ENCODE peak calls at places on chromosomes 7 and 10, in four cellular contexts. J, A, R and G are unnamed samples.
A peak's percentile ranks its signal among the peaks of the same experiment; 100 is the strongest.

GRCh38 chr7:39560398-39560797 is 5.8 kb upstream of the YAE1 start:
- DNase-seq in J (no peak), A (no peak), R (no peak), G (no peak)

GRCh38 chr10:118034755-118035154 is 12.0 kb downstream of the RAB11FIP2 start:
- DNase-seq in J (no peak), A (no peak), R (no peak), G (no peak)

GRCh38 chr10:112161757-112162518 is 21.6 kb downstream of the GPAM start:
- DNase-seq in J (no peak), A (no peak), R (no peak), G (no peak)

GRCh38 chr7:39488467-39489393 is 77.5 kb upstream of the YAE1 start:
- DNase-seq in J (no peak), A (no peak), R (no peak), G (no peak)

GRCh38 chr7:101784275-101785127 is 32.9 kb upstream of the CUX1 start:
- DNase-seq in J (no peak), A (no peak), R (no peak), G (no peak)

GRCh38 chr7:151249034-151249731 is 689 bp upstream of the SMARCD3 start:
- DNase-seq in J (no peak), A (no peak), R (peak; percentile 60), G (peak; percentile 84)

GRCh38 chr10:85447690-85448089 is 918.9 kb downstream of the GRID1 start:
- DNase-seq in J (no peak), A (no peak), R (no peak), G (no peak)

GRCh38 chr10:76333801-76334200 is 902.4 kb downstream of the LRMDA start:
- DNase-seq in J (no peak), A (no peak), R (no peak), G (no peak)

GRCh38 chr10:80496555-80497172 is 41.0 kb upstream of the SH2D4B start:
- DNase-seq in J (no peak), A (no peak), R (no peak), G (no peak)

GRCh38 chr7:122965306-122965705 is 30.2 kb downstream of the TAS2R16 start:
- DNase-seq in J (no peak), A (no peak), R (no peak), G (no peak)

GRCh38 chr7:29193316-29194205 is 1.0 kb upstream of the CHN2 start:
- DNase-seq in J (no peak), A (no peak), R (no peak), G (no peak)

GRCh38 chr7:148222716-148223115 is 367.9 kb upstream of the C7orf33 start:
- DNase-seq in J (no peak), A (no peak), R (no peak), G (no peak)

GRCh38 chr10:95440756-95441546 is 120.2 kb downstream of the SORBS1 start:
- DNase-seq in J (no peak), A (peak; percentile 36), R (no peak), G (no peak)

GRCh38 chr10:50550291-50550839 is 73.4 kb downstream of the SGMS1 start:
- DNase-seq in J (no peak), A (no peak), R (no peak), G (no peak)

GRCh38 chr10:98446121-98446655 is 547 bp downstream of the HPS1 start:
- DNase-seq in J (no peak), A (no peak), R (no peak), G (peak; percentile 50)

GRCh38 chr7:81211617-81212016 is 292.8 kb upstream of the SEMA3C start:
- DNase-seq in J (no peak), A (no peak), R (no peak), G (no peak)

GRCh38 chr10:132376394-132376851 is 20.6 kb upstream of the PWWP2B start:
- DNase-seq in J (no peak), A (no peak), R (no peak), G (no peak)

GRCh38 chr7:32357535-32358277 is 132.5 kb downstream of the LSM5 start:
- DNase-seq in J (peak; percentile 8), A (no peak), R (peak; percentile 22), G (no peak)

GRCh38 chr10:77837248-77837924 is 89.2 kb downstream of the DLG5 start:
- DNase-seq in J (no peak), A (peak; percentile 68), R (peak; percentile 47), G (peak; percentile 57)

GRCh38 chr10:11387044-11387443 is 224.4 kb downstream of the USP6NL start:
- DNase-seq in J (no peak), A (no peak), R (no peak), G (no peak)

GRCh38 chr10:46525177-46525823 is 31.2 kb downstream of the GPRIN2 start:
- DNase-seq in J (peak; percentile 56), A (no peak), R (peak; percentile 96), G (peak; percentile 36)

GRCh38 chr10:46525824-46526681 is 30.4 kb downstream of the GPRIN2 start:
- DNase-seq in J (peak; percentile 26), A (no peak), R (no peak), G (no peak)

GRCh38 chr10:46523881-46524470 is 32.5 kb downstream of the GPRIN2 start:
- DNase-seq in J (peak; percentile 35), A (no peak), R (peak; percentile 98), G (peak; percentile 38)

GRCh38 chr10:46523119-46523880 is 33.2 kb downstream of the GPRIN2 start:
- DNase-seq in J (peak; percentile 13), A (no peak), R (peak; percentile 98), G (peak; percentile 48)

DNA sequence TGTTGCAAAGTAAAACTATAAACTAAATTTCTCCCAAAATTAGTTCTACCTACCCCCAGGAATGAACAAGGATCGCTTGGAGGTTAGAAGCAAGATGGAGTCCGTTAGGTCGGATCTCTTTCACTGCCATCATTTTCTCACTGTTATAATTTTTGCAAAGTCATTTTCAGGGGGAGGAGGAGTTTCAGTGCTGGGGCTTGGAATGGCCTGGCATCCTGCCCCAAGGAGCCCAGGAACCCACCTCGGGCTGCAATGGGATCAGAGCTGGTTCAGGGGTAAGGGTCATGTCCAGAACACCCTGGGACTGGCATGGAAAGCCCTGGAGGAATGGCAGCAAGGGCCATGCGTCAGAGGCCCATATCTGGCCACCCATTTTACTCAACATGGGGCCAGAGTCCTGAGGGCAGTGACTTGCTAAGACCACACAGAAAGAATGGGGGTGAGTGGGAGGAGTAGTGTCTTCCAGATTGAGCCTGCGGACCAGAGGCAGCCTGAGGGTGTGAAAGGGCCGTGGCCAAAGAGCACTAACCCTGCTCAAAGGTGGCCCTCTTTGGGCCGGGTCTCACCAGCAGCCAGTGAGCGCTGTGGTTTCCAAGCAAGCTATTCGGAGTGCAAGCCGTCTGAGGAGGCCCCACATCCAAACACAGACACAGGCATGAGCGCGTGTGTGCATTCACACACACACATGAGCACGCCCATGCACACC is 31.8 kb downstream of the GPRIN2 start:
- DNase-seq in J (peak; percentile 21), A (no peak), R (peak; percentile 100), G (peak; percentile 46)
- TF ChIP-seq RAD21 in J (no peak), A (no peak), R (peak; percentile 86), G (no peak)

DNA sequence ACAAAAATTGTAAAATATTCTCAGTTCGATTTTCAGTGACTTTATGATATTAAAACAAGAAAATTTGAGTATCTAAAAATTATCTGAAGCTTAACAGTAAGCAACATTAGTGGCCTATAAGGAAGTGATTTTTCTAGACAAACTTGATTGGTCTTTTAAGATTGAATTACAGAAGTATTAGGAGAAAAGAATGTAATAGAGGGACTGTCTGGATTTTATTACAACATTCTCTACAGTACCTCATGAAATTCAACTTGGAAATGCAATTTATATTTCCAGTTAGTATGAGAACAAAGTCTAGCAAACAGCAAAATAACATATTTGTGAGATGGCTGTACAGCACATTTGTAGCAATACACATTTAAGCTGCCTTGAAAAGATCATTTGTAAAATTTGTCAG is 18.8 kb downstream of the REEP3 start:
- DNase-seq in J (no peak), A (no peak), R (no peak), G (no peak)
- H3K27ac ChIP-seq in J (no peak overlapping the region), A (no peak overlapping the region), R (no peak overlapping the region), G (peak overlapping the region; percentile 90)

DNA sequence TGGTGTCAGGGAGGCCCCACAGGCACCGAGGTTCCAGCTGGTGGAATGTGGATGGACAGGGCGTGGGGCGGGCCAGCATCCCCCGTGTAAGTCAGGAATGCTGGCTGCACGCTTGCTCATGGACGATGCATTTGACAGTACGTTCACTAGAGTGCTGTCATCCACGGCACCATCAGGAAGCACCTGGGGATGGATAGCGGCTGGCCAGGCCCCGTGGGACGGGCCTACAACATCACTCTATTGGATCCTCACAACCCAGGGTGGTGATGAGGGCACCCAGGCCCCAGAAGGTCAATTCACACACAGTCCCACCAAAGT is 63.6 kb downstream of the INSIG1 start:
- DNase-seq in J (no peak), A (no peak), R (no peak), G (no peak)
- TF ChIP-seq RAD21 in J (no peak), A (no peak), R (no peak), G (no peak)

DNA sequence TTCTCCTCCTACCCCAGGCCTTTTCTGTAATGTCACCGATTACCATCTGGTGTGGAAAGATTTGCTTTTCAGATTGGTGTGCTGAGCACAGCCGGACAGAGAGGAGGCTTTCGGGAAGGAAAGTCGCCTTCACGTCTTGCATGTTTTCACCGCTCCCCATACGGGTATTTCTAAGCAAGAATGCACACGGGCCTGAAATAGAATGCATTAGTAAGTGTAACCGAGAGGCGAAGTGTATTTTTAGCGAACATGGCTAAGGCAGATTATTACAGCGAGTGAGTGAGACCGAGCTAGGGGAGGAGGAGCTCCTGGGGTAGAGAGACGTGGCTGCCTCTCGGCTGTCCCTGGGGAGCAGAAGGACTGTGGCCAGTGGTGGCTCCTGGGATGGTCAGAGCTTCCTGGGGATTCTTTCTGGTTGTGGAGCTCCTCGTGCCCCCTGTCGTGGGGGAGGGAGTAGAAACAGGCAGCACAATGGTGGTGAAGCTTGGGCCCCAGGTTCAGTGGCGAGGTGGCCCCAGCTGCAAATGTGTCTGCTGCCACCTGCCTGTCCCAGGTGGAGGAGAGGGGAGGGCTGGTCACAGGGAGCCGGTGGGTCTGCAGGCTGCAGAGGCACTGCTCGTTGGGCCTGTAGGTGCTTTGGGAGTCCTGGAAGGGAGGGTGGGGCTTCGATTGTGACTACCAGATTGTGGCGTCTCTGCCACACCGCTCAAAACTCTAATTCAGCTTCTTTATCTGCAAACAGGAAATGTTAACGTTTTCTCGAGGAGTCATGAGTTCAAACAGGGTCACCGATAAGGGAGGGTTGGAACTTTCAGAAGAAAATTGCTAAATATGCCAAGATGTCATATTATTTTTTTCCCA is 135.8 kb downstream of the CAMK1D start:
- DNase-seq in J (no peak), A (peak; percentile 76), R (peak; percentile 13), G (no peak)
- H3K27ac ChIP-seq in J (no peak overlapping the region), A (peak overlapping the region; percentile 76), R (no peak overlapping the region), G (no peak overlapping the region)

GRCh38 chr10:43471929-43472720 is 35.2 kb downstream of the ZNF487 start:
- DNase-seq in J (no peak), A (no peak), R (no peak), G (no peak)
- TF ChIP-seq RAD21 in J (no peak), A (no peak), R (no peak), G (no peak)

GRCh38 chr10:28841625-28842024 is 164.3 kb downstream of the BAMBI start:
- DNase-seq in J (no peak), A (no peak), R (peak; percentile 13), G (no peak)

GRCh38 chr10:28842321-28842720 is 165.0 kb downstream of the BAMBI start:
- DNase-seq in J (no peak), A (no peak), R (peak; percentile 28), G (no peak)

GRCh38 chr10:28839600-28840007 is 162.3 kb downstream of the BAMBI start:
- DNase-seq in J (peak; percentile 45), A (no peak), R (peak; percentile 69), G (peak; percentile 28)

GRCh38 chr10:28840202-28840601 is 162.9 kb downstream of the BAMBI start:
- DNase-seq in J (no peak), A (no peak), R (no peak), G (no peak)

DNA sequence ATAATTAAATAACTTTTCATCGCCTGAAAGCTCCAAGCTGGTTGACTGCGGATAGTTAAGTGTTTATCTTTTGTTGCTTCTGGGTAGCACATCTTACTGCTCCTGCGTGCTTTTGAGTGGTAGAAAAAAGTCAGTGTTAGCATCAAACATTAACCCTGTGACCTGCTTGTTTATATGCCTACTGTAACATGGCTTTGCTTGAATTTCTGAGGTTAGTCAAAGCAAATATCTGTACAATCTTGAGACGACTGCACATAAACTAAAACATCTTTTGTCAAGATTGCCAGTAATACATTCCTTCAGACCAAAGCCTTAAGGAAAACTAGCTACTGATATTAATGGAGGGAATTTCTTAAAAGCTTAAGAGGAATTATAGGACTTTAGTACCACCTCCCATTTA is 163.6 kb downstream of the BAMBI start:
- DNase-seq in J (no peak), A (no peak), R (peak; percentile 56), G (no peak)
- H3K27ac ChIP-seq in J (no peak overlapping the region), A (no peak overlapping the region), R (peak overlapping the region; percentile 58), G (peak overlapping the region; percentile 97)